ENCODE peak calls at places on chromosome 16, in six cellular contexts. Q, Z, C, P, F and T are unnamed samples.
A peak's percentile ranks its signal among the peaks of the same experiment; 100 is the strongest.

GRCh38 chr16:3143598-3144330 is 8.9 kb downstream of the ZNF213 start:
- DNase-seq in Q (no peak), P (peak; percentile 83), F (no peak), C (no peak), Z (no peak), T (no peak)

GRCh38 chr16:4679156-4679853 is 14.1 kb upstream of the NUDT16L1 start:
- DNase-seq in C (no peak), Z (no peak), P (peak; percentile 79), Q (no peak), F (no peak), T (no peak)

GRCh38 chr16:19223235-19223847 is 55.3 kb downstream of the SYT17 start:
- DNase-seq in Q (peak; percentile 42), P (peak; percentile 88), C (no peak), Z (no peak), F (peak; percentile 66), T (peak; percentile 49)

GRCh38 chr16:87914326-87914725 is 22.0 kb downstream of the CA5A start:
- DNase-seq in Z (no peak), Q (no peak), P (no peak), F (no peak), C (no peak), T (no peak)

GRCh38 chr16:61233718-61234117 is 802.5 kb downstream of the CDH8 start:
- DNase-seq in Q (no peak), C (no peak), P (no peak), F (no peak), Z (no peak), T (no peak)

GRCh38 chr16:67961551-67961957 is 6.9 kb downstream of the SLC12A4 start:
- DNase-seq in P (peak; percentile 75), F (no peak), C (no peak), Z (no peak), Q (no peak), T (no peak)

GRCh38 chr16:57013268-57013667 is 23.9 kb downstream of the NLRC5 start:
- DNase-seq in Q (no peak), F (no peak), Z (no peak), C (peak; percentile 85), P (no peak), T (no peak)

GRCh38 chr16:872436-873242 is 72.1 kb upstream of the GNG13 start:
- DNase-seq in C (no peak), F (no peak), Z (no peak), Q (no peak), P (no peak), T (no peak)

GRCh38 chr16:57357330-57358151 is 1.0 kb upstream of the CCL22 start:
- DNase-seq in C (no peak), P (peak; percentile 52), Z (no peak), F (no peak), Q (no peak), T (no peak)

GRCh38 chr16:4306439-4307214 is 9.2 kb upstream of the GLIS2 start:
- DNase-seq in P (peak; percentile 63), F (peak; percentile 64), C (no peak), Z (no peak), Q (no peak), T (no peak)

GRCh38 chr16:16101585-16101984 is 121.7 kb downstream of the ABCC6 start:
- DNase-seq in Z (no peak), P (no peak), F (no peak), C (no peak), Q (no peak), T (no peak)

GRCh38 chr16:54000361-54000760 is 286.2 kb downstream of the IRX3 start:
- DNase-seq in P (no peak), Z (no peak), C (no peak), F (no peak), Q (no peak), T (no peak)

GRCh38 chr16:101586-101985 is 23.6 kb downstream of the MPG start:
- DNase-seq in F (no peak), Q (no peak), C (no peak), P (no peak), Z (no peak), T (no peak)

GRCh38 chr16:4378202-4378666 is 6.6 kb downstream of the VASN start:
- DNase-seq in P (no peak), C (no peak), Z (no peak), F (no peak), Q (no peak), T (no peak)

GRCh38 chr16:89687092-89687940 is 827 bp downstream of the CDK10 start:
- DNase-seq in Q (no peak), F (no peak), Z (peak; percentile 34), P (peak; percentile 90), C (peak; percentile 33), T (no peak)

GRCh38 chr16:86605950-86606349 is 27.6 kb downstream of the FOXL1 start:
- DNase-seq in Q (no peak), C (no peak), F (no peak), Z (no peak), P (no peak), T (no peak)

GRCh38 chr16:66278604-66279262 is 87.8 kb upstream of the CDH5 start:
- DNase-seq in P (peak; percentile 8), Q (no peak), F (no peak), C (no peak), Z (no peak), T (no peak)
- TF ChIP-seq CTCF in P (no peak), Q (peak; percentile 35), F (no peak), C (peak; percentile 21), Z (no peak), T (no peak)

GRCh38 chr16:64121473-64121872 is 1000.4 kb downstream of the CDH11 start:
- DNase-seq in Z (no peak), F (no peak), P (no peak), Q (no peak), C (peak; percentile 63), T (no peak)

DNA sequence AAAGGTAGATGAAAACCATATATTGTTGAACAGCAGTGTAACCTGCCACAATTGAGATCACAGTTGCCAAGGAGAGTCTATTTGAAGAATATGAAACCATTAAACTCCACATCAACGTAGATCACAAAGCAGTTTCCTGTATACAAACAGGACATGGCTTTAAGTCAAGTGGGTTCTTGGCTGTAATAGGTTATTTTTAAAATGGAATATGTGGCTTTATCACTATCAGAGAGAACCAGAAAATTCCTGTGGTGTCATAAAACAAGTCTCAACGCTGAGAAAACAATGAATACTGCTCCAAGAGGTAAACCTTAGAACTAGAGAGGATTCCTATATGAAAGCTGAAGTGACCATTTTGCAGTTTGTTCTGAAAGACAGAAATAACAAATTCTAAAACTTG is 999.7 kb downstream of the CDH11 start:
- DNase-seq in Q (no peak), F (no peak), Z (no peak), C (peak; percentile 35), P (no peak), T (no peak)
- TF ChIP-seq CTCF in Q (no peak), F (no peak), Z (no peak), C (no peak), P (no peak), T (no peak)

GRCh38 chr16:10597184-10597583 is 16.8 kb upstream of the EMP2 start:
- DNase-seq in C (no peak), P (no peak), Q (no peak), Z (no peak), F (no peak), T (no peak)
- TF ChIP-seq CTCF in C (no peak), P (no peak), Q (no peak), Z (no peak), F (no peak), T (no peak)

GRCh38 chr16:17940584-17940983 is 396.0 kb downstream of the NPIPA8 start:
- DNase-seq in Q (no peak), F (no peak), P (no peak), Z (no peak), C (no peak), T (no peak)

GRCh38 chr16:17944345-17944744 is 392.2 kb downstream of the NPIPA8 start:
- DNase-seq in C (no peak), F (no peak), P (no peak), Z (no peak), Q (no peak), T (no peak)

GRCh38 chr16:17939052-17939673 is 397.4 kb downstream of the NPIPA8 start:
- DNase-seq in F (no peak), Q (no peak), P (no peak), Z (no peak), C (no peak), T (no peak)

GRCh38 chr16:17939723-17940122 is 396.8 kb downstream of the NPIPA8 start:
- DNase-seq in P (no peak), F (no peak), Q (no peak), C (no peak), Z (no peak), T (no peak)

DNA sequence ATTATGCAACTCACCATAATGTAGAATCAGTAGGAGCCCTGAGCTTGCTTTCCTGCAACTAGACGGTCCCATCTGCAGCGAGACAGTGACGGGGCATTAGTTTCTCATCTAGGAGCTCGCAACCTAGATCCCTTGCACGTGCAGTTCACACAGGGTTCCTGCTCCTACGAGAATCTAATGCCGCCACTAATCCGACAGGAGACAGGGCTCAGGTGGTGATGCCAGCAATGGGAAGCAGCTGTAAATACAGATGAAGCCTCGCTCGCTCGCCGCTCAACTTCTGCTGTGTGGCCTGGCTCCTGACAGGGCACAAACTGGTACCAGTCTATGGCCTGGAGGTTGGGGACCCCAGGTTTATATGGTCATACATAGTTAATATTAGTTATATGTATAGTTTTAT is 394.5 kb downstream of the NPIPA8 start:
- DNase-seq in Q (no peak), Z (no peak), C (no peak), F (no peak), P (no peak), T (no peak)
- TF ChIP-seq CTCF in Q (no peak), Z (no peak), C (no peak), F (no peak), P (no peak), T (no peak)

DNA sequence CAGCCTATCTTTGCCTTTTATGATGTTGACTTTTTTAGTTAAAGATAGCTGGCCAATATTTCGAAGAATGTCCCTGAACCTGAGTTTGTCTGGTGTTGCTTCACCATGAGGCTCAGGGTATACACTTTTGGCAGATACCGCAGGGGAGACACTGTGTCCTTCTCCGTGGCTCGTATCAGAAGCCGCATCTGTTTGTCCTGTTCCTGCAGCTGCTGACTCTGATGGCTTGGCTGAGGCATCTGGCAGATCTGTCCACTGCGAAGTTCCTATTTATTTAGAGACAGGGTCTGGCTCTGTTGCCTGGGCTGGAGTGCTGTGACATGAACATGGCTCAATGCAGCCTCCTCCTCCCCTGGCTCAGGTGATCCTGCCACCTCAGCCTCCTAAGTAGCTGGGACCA is 93.5 kb downstream of the CRISPLD2 start:
- DNase-seq in P (peak; percentile 61), Z (no peak), Q (no peak), F (no peak), C (no peak), T (no peak)
- TF ChIP-seq CTCF in P (no peak), Z (no peak), Q (no peak), F (no peak), C (no peak), T (no peak)

GRCh38 chr16:6165330-6165984 is 1067.9 kb upstream of the EEF2KMT start:
- DNase-seq in F (no peak), P (no peak), C (peak; percentile 7), Z (no peak), Q (no peak), T (no peak)
- TF ChIP-seq CTCF in F (peak; percentile 28), P (no peak), C (peak; percentile 70), Z (no peak), Q (no peak), T (peak; percentile 58)